ENCODE peak calls at places on chromosomes 12 and 14, in four cellular contexts. V, U, E and Z are unnamed samples.

GRCh38 chr12:103050273-103050672 is 92.8 kb downstream of the ASCL1 start:
- DNase-seq in V (no peak), U (no peak), E (no peak), Z (no peak)

GRCh38 chr14:68182492-68182891 is 362.9 kb downstream of the RAD51B start:
- DNase-seq in E (no peak), V (no peak), U (no peak), Z (no peak)

GRCh38 chr12:120012067-120012621 is 23.1 kb downstream of the BICDL1 start:
- DNase-seq in V (peak), E (no peak), U (peak), Z (no peak)

GRCh38 chr14:33799705-33800269 is 151.1 kb downstream of the EGLN3 start:
- DNase-seq in E (no peak), U (no peak), V (no peak), Z (no peak)

GRCh38 chr12:111105294-111105693 is 184.9 kb upstream of the MYL2 start:
- DNase-seq in E (no peak), U (no peak), V (no peak), Z (no peak)

GRCh38 chr12:76694369-76694768 is 69.5 kb upstream of the ZDHHC17 start:
- DNase-seq in E (no peak), V (no peak), U (no peak), Z (no peak)

GRCh38 chr12:55965941-55966407 is at the start of gene PMEL:
- DNase-seq in V (no peak), U (no peak), E (no peak), Z (no peak)

GRCh38 chr12:101829639-101830390 is 944 bp downstream of the GNPTAB start:
- DNase-seq in V (no peak), U (no peak), E (peak), Z (peak)

GRCh38 chr12:43795716-43796282 is 10.3 kb downstream of the TWF1 start:
- DNase-seq in U (no peak), E (no peak), V (no peak), Z (no peak)

GRCh38 chr12:50275545-50275944 is 7.8 kb downstream of the LIMA1 start:
- DNase-seq in V (no peak), E (no peak), U (no peak), Z (no peak)

GRCh38 chr14:56555921-56556570 is 23.6 kb upstream of the TMEM260 start:
- DNase-seq in E (no peak), V (no peak), U (no peak), Z (no peak)

GRCh38 chr12:1830981-1831930 is 10.9 kb downstream of the LRTM2 start:
- DNase-seq in E (no peak), U (no peak), V (no peak), Z (no peak)

GRCh38 chr12:57000393-57000792 is 6.0 kb downstream of the ZBTB39 start:
- DNase-seq in E (peak), V (no peak), U (no peak), Z (no peak)

GRCh38 chr12:106248177-106248848 is 493 bp upstream of the CKAP4 start:
- DNase-seq in E (peak), V (peak), U (no peak), Z (no peak)

GRCh38 chr12:3772380-3772779 is 19.5 kb upstream of the CRACR2A start:
- DNase-seq in U (no peak), V (no peak), E (no peak), Z (no peak)

GRCh38 chr14:57982802-57983201 is 116.9 kb upstream of the SLC35F4 start:
- DNase-seq in U (no peak), V (no peak), E (no peak), Z (peak)

GRCh38 chr14:92199763-92200162 is 78.0 kb downstream of the CPSF2 start:
- DNase-seq in U (no peak), V (no peak), E (no peak), Z (no peak)

GRCh38 chr14:71165121-71165574 is 257.9 kb downstream of the PCNX1 start:
- DNase-seq in V (no peak), U (no peak), E (peak), Z (no peak)

GRCh38 chr12:104974626-104975290 is 11.4 kb upstream of the NOPCHAP1 start:
- DNase-seq in U (no peak), V (no peak), E (no peak), Z (no peak)

GRCh38 chr14:105878125-105878524 is 351.7 kb downstream of the TMEM121 start:
- DNase-seq in U (no peak), E (peak), V (peak), Z (no peak)

GRCh38 chr14:51228890-51229289 is 11.2 kb upstream of the TMX1 start:
- DNase-seq in E (no peak), U (no peak), V (no peak), Z (no peak)

GRCh38 chr12:68746572-68747180 is 700 bp downstream of the SLC35E3 start:
- DNase-seq in U (peak), V (peak), E (peak), Z (no peak)

GRCh38 chr14:64671591-64671990 is 32.6 kb upstream of the PLEKHG3 start:
- DNase-seq in U (no peak), E (no peak), V (no peak), Z (peak)

GRCh38 chr12:99920561-99920960 is 64.2 kb downstream of the ANKS1B start:
- DNase-seq in V (no peak), E (no peak), U (no peak), Z (no peak)

GRCh38 chr12:113980537-113981337 is 14.6 kb upstream of the RBM19 start:
- DNase-seq in V (no peak), E (no peak), U (no peak), Z (peak)

GRCh38 chr12:94753071-94753779 is 102.9 kb upstream of the TMCC3 start:
- DNase-seq in V (no peak), E (no peak), U (no peak), Z (no peak)

GRCh38 chr14:31038521-31039166 is 12.5 kb upstream of the STRN3 start:
- DNase-seq in V (no peak), U (no peak), E (no peak), Z (no peak)

GRCh38 chr14:60485057-60485599 is 735 bp downstream of the C14orf39 start:
- DNase-seq in U (no peak), V (no peak), E (no peak), Z (no peak)

GRCh38 chr12:26566670-26567069 is 266.3 kb downstream of the ITPR2 start:
- DNase-seq in U (no peak), V (no peak), E (no peak), Z (no peak)

GRCh38 chr14:93045965-93046695 is 69.6 kb downstream of the ITPK1 start:
- DNase-seq in V (no peak), U (no peak), E (no peak), Z (no peak)

GRCh38 chr12:31325524-31325875 is 450 bp downstream of the SINHCAF start:
- DNase-seq in E (peak), U (peak), V (no peak), Z (no peak)